ENCODE peak calls at places on chromosomes 5 and 9, in six cellular contexts. One of them, this sample, is unnamed.

GRCh38 chr5:176768174-176768970 is 42.0 kb upstream of the UNC5A start:
- DNase-seq in A549: no peak
- DNase-seq in sigmoid colon: peak; percentile 33
- DNase-seq in HCT116: no peak
- DNase-seq in stomach: no peak
- DNase-seq in IMR-90: no peak
- DNase-seq in this sample: peak; percentile 16

GRCh38 chr5:76083555-76084495 is 642 bp downstream of the SV2C start:
- DNase-seq in HCT116: no peak
- DNase-seq in A549: no peak
- DNase-seq in IMR-90: no peak
- DNase-seq in stomach: no peak
- DNase-seq in sigmoid colon: no peak
- DNase-seq in this sample: no peak

GRCh38 chr5:64489857-64490256 is 16.0 kb upstream of the RGS7BP start:
- DNase-seq in HCT116: no peak
- DNase-seq in stomach: no peak
- DNase-seq in IMR-90: no peak
- DNase-seq in A549: no peak
- DNase-seq in sigmoid colon: no peak
- DNase-seq in this sample: no peak

GRCh38 chr5:86579502-86579901 is 38.2 kb upstream of the COX7C start:
- DNase-seq in A549: no peak
- DNase-seq in IMR-90: no peak
- DNase-seq in sigmoid colon: no peak
- DNase-seq in stomach: no peak
- DNase-seq in HCT116: no peak
- DNase-seq in this sample: no peak

GRCh38 chr5:122421379-122422081 is 109.5 kb downstream of the SNCAIP start:
- DNase-seq in A549: no peak
- DNase-seq in sigmoid colon: no peak
- DNase-seq in HCT116: no peak
- DNase-seq in stomach: no peak
- DNase-seq in IMR-90: no peak
- DNase-seq in this sample: no peak

GRCh38 chr5:135835766-135836165 is 1.3 kb downstream of the SLC25A48 start:
- DNase-seq in sigmoid colon: no peak
- DNase-seq in stomach: no peak
- DNase-seq in HCT116: no peak
- DNase-seq in IMR-90: no peak
- DNase-seq in A549: no peak
- DNase-seq in this sample: no peak

GRCh38 chr9:35236692-35237091 is 74.9 kb downstream of the UNC13B start:
- DNase-seq in HCT116: no peak
- DNase-seq in stomach: no peak
- DNase-seq in IMR-90: no peak
- DNase-seq in A549: no peak
- DNase-seq in sigmoid colon: no peak
- DNase-seq in this sample: no peak

GRCh38 chr5:178377583-178378270 is 145.1 kb upstream of the PHYKPL start:
- DNase-seq in sigmoid colon: no peak
- DNase-seq in stomach: no peak
- DNase-seq in IMR-90: no peak
- DNase-seq in HCT116: no peak
- DNase-seq in A549: no peak
- DNase-seq in this sample: no peak

GRCh38 chr9:120911295-120911843 is 15.2 kb downstream of the TRAF1 start:
- DNase-seq in HCT116: no peak
- DNase-seq in A549: no peak
- DNase-seq in IMR-90: no peak
- DNase-seq in stomach: no peak
- DNase-seq in sigmoid colon: no peak
- DNase-seq in this sample: no peak

GRCh38 chr5:64330728-64331231 is 165.1 kb downstream of the RNF180 start:
- DNase-seq in IMR-90: no peak
- DNase-seq in HCT116: no peak
- DNase-seq in sigmoid colon: no peak
- DNase-seq in A549: no peak
- DNase-seq in stomach: no peak
- DNase-seq in this sample: peak; percentile 84

GRCh38 chr9:112130997-112131396 is 44.1 kb downstream of the SUSD1 start:
- DNase-seq in stomach: no peak
- DNase-seq in sigmoid colon: no peak
- DNase-seq in HCT116: no peak
- DNase-seq in A549: no peak
- DNase-seq in IMR-90: no peak
- DNase-seq in this sample: no peak

GRCh38 chr9:108708448-108708847 is 147.3 kb downstream of the ACTL7B start:
- DNase-seq in A549: no peak
- DNase-seq in HCT116: no peak
- DNase-seq in stomach: no peak
- DNase-seq in sigmoid colon: peak; percentile 84
- DNase-seq in IMR-90: no peak
- DNase-seq in this sample: no peak

GRCh38 chr5:33343661-33344327 is 97.0 kb upstream of the TARS1 start:
- DNase-seq in HCT116: peak; percentile 4
- DNase-seq in sigmoid colon: no peak
- DNase-seq in A549: no peak
- DNase-seq in stomach: no peak
- DNase-seq in IMR-90: peak; percentile 88
- DNase-seq in this sample: no peak

GRCh38 chr9:114409103-114409780 is 21.5 kb upstream of the AKNA start:
- DNase-seq in HCT116: no peak
- DNase-seq in sigmoid colon: no peak
- DNase-seq in stomach: no peak
- DNase-seq in IMR-90: peak; percentile 60
- DNase-seq in A549: no peak
- DNase-seq in this sample: no peak

GRCh38 chr5:133753856-133754255 is 141.5 kb upstream of the FSTL4 start:
- DNase-seq in IMR-90: no peak
- DNase-seq in A549: no peak
- DNase-seq in sigmoid colon: no peak
- DNase-seq in stomach: no peak
- DNase-seq in HCT116: no peak
- DNase-seq in this sample: no peak

GRCh38 chr5:81183811-81184748 is 49.0 kb upstream of the CKMT2 start:
- DNase-seq in A549: no peak
- DNase-seq in HCT116: no peak
- DNase-seq in IMR-90: no peak
- DNase-seq in sigmoid colon: no peak
- DNase-seq in stomach: no peak
- DNase-seq in this sample: no peak

GRCh38 chr9:113546566-113546965 is 83.0 kb downstream of the RGS3 start:
- DNase-seq in A549: no peak
- DNase-seq in stomach: no peak
- DNase-seq in HCT116: no peak
- DNase-seq in sigmoid colon: peak; percentile 50
- DNase-seq in IMR-90: no peak
- DNase-seq in this sample: no peak

GRCh38 chr5:101278011-101278687 is 375.1 kb upstream of the ST8SIA4 start:
- DNase-seq in sigmoid colon: no peak
- DNase-seq in IMR-90: peak; percentile 0
- DNase-seq in stomach: no peak
- DNase-seq in HCT116: no peak
- DNase-seq in A549: no peak
- DNase-seq in this sample: no peak

GRCh38 chr5:122152266-122152900 is 23.0 kb downstream of the ZNF474 start:
- DNase-seq in sigmoid colon: no peak
- DNase-seq in A549: no peak
- DNase-seq in stomach: no peak
- DNase-seq in HCT116: no peak
- DNase-seq in IMR-90: no peak
- DNase-seq in this sample: no peak

GRCh38 chr5:172769598-172770373 is 1.2 kb downstream of the DUSP1 start:
- DNase-seq in HCT116: no peak
- DNase-seq in IMR-90: peak; percentile 51
- DNase-seq in stomach: no peak
- DNase-seq in A549: no peak
- DNase-seq in sigmoid colon: peak; percentile 84
- DNase-seq in this sample: no peak

GRCh38 chr9:79769476-79770275 is 197.9 kb downstream of the TLE4 start:
- DNase-seq in A549: no peak
- DNase-seq in stomach: no peak
- DNase-seq in sigmoid colon: no peak
- DNase-seq in IMR-90: peak; percentile 7
- DNase-seq in HCT116: no peak
- DNase-seq in this sample: no peak
- TF ChIP-seq CTCF in A549: no peak
- TF ChIP-seq CTCF in stomach: no peak
- TF ChIP-seq CTCF in sigmoid colon: no peak
- TF ChIP-seq CTCF in IMR-90: no peak
- TF ChIP-seq CTCF in HCT116: no peak
- TF ChIP-seq CTCF in this sample: no peak

DNA sequence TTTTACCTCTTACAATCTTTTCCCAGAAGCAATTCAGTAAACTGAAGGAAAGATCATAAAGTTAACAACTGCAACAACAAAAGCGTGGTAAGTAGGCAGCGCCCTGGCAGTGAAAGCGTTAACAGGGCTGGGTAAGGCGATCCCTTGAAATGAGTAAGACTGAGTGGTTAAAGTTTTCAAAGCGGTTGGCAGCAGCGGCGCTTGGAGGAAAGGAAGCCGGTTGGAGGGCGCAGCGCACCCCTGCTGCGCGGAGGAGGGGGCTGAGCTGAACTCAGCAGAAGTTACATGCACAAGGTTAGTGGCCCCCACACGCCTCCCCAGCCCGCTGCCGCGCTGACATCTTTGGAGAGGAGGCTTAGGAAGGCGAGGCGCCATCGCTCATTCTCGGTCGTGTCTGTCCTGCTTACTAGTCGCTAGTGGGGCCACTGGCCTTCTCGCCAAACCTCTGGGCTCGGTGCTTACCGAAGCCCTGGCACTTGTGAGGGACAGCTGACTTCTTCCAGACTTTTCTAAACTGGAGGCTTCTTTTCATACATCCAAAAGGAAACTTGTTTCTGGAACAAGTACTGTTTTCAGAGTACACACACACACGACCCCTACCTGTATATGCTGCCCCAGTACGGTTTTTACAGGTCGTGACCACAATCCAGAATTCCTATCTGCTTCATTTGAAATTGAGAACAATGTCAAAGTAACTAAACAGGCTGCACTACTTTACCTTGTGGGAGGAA is at the start of gene SH3RF2:
- DNase-seq in stomach: peak; percentile 73
- DNase-seq in HCT116: peak; percentile 85
- DNase-seq in A549: peak; percentile 88
- DNase-seq in sigmoid colon: peak; percentile 65
- DNase-seq in IMR-90: peak; percentile 73
- DNase-seq in this sample: peak; percentile 82
- TF ChIP-seq POLR2A in stomach: no peak
- TF ChIP-seq POLR2A in HCT116: peak; percentile 69
- TF ChIP-seq POLR2A in A549: peak; percentile 56
- TF ChIP-seq POLR2A in sigmoid colon: peak; percentile 33
- TF ChIP-seq POLR2A in IMR-90: no peak
- TF ChIP-seq POLR2A in this sample: no peak

GRCh38 chr5:56270058-56270457 is 36.9 kb upstream of the ANKRD55 start:
- DNase-seq in HCT116: no peak
- DNase-seq in sigmoid colon: no peak
- DNase-seq in stomach: no peak
- DNase-seq in A549: no peak
- DNase-seq in IMR-90: no peak
- DNase-seq in this sample: no peak
- TF ChIP-seq CTCF in HCT116: no peak
- TF ChIP-seq CTCF in sigmoid colon: no peak
- TF ChIP-seq CTCF in stomach: no peak
- TF ChIP-seq CTCF in A549: no peak
- TF ChIP-seq CTCF in IMR-90: peak; percentile 3
- TF ChIP-seq CTCF in this sample: no peak

GRCh38 chr9:71680189-71680983 is 87.9 kb downstream of the CEMIP2 start:
- DNase-seq in stomach: no peak
- DNase-seq in IMR-90: peak; percentile 57
- DNase-seq in HCT116: no peak
- DNase-seq in A549: peak; percentile 21
- DNase-seq in sigmoid colon: no peak
- DNase-seq in this sample: no peak
- TF ChIP-seq POLR2A in stomach: no peak
- TF ChIP-seq POLR2A in IMR-90: no peak
- TF ChIP-seq POLR2A in HCT116: no peak
- TF ChIP-seq POLR2A in A549: no peak
- TF ChIP-seq POLR2A in sigmoid colon: no peak
- TF ChIP-seq POLR2A in this sample: no peak

GRCh38 chr5:8840237-8840636 is 705.6 kb downstream of the SEMA5A start:
- DNase-seq in A549: no peak
- DNase-seq in stomach: no peak
- DNase-seq in HCT116: no peak
- DNase-seq in IMR-90: no peak
- DNase-seq in sigmoid colon: no peak
- DNase-seq in this sample: no peak
- TF ChIP-seq CTCF in A549: no peak
- TF ChIP-seq CTCF in stomach: no peak
- TF ChIP-seq CTCF in HCT116: no peak
- TF ChIP-seq CTCF in IMR-90: no peak
- TF ChIP-seq CTCF in sigmoid colon: no peak
- TF ChIP-seq CTCF in this sample: no peak

DNA sequence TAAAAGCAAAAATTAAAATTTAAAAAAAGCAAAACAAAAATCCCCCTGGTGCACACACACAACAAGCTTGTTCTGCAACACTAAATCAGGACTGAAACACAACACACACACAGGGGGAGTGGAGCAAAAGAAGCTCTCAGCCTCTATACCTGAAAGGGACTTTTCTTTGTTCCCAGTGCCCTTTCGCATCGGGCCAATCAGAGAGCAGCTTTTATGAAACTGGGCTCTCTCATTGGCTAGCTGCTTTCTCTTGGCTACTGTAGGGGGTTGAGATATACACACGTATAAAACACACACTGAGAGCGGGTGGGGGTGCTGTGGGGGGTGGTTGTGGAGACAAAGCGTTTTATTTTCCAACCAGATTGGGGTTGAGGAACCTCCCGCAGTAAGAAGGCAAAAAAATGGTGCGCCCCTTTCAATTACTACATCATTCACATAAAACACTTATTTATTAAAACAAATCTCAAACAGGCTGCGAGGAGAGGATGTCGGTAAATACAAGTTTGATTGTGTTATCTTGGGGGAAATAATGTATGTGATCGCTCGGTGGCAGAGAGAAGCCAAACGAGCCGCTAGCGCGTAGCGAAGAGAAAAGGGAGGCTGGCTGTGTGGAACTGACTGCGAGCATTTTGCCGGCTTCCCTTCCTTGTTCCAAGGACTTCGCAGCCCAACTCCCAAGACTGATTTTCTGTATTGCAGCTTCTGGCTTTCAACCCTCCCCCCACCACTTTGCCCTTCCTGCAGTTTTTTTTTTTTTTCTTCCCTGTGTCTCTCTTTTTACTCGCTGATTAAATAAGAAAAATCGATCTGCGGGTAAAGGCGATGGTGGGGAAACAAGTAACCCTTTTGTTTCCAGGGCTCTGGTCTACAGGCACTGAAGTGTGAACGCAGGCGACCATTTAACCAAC is 2.5 kb upstream of the ZNF608 start:
- DNase-seq in sigmoid colon: peak; percentile 88
- DNase-seq in A549: peak; percentile 93
- DNase-seq in HCT116: peak; percentile 92
- DNase-seq in stomach: peak; percentile 80
- DNase-seq in IMR-90: peak; percentile 91
- DNase-seq in this sample: peak; percentile 59
- TF ChIP-seq POLR2A in sigmoid colon: peak; percentile 62
- TF ChIP-seq POLR2A in A549: no peak
- TF ChIP-seq POLR2A in HCT116: peak; percentile 80
- TF ChIP-seq POLR2A in stomach: no peak
- TF ChIP-seq POLR2A in IMR-90: no peak
- TF ChIP-seq POLR2A in this sample: peak; percentile 82